ENCODE peak calls at places on chromosomes 1 and 21, in four cellular contexts. B is Peyer's patch, X is Panc1, W is ovary. I is an unnamed sample.

GRCh38 chr1:76070538-76070937 is 4.0 kb upstream of the ST6GALNAC3 start:
- DNase-seq in B (no peak), X (no peak), W (no peak), I (no peak)

GRCh38 chr1:221777434-221778072 is 35.7 kb upstream of the DUSP10 start:
- DNase-seq in B (peak; percentile 64), X (no peak), W (no peak), I (peak; percentile 49)

GRCh38 chr1:8015809-8016165 is 10.3 kb downstream of the ERRFI1 start:
- DNase-seq in B (no peak), X (no peak), W (peak; percentile 39), I (no peak)

GRCh38 chr1:8239306-8240023 is 78.4 kb upstream of the SLC45A1 start:
- DNase-seq in B (peak; percentile 77), X (no peak), W (peak; percentile 37), I (peak; percentile 87)

GRCh38 chr1:232227171-232227740 is 402.7 kb downstream of the SIPA1L2 start:
- DNase-seq in B (no peak), X (no peak), W (no peak), I (no peak)

GRCh38 chr1:26126321-26127084 is 14.9 kb downstream of the PDIK1L start:
- DNase-seq in B (peak; percentile 74), X (no peak), W (no peak), I (peak; percentile 95)

GRCh38 chr1:89548486-89548857 is 23.8 kb downstream of the LRRC8B start:
- DNase-seq in B (no peak), X (no peak), W (no peak), I (no peak)

GRCh38 chr1:40646385-40646784 is 19.1 kb downstream of the RIMS3 start:
- DNase-seq in B (peak; percentile 63), X (no peak), W (no peak), I (no peak)

GRCh38 chr1:97331165-97331564 is 589.7 kb downstream of the DPYD start:
- DNase-seq in B (no peak), X (no peak), W (no peak), I (no peak)

GRCh38 chr1:187794561-187794960 is 965.8 kb downstream of the PLA2G4A start:
- DNase-seq in B (no peak), X (no peak), W (no peak), I (no peak)

GRCh38 chr1:245045087-245045881 is 109.5 kb upstream of the KIF26B start:
- DNase-seq in B (peak; percentile 84), X (no peak), W (no peak), I (peak; percentile 96)

DNA sequence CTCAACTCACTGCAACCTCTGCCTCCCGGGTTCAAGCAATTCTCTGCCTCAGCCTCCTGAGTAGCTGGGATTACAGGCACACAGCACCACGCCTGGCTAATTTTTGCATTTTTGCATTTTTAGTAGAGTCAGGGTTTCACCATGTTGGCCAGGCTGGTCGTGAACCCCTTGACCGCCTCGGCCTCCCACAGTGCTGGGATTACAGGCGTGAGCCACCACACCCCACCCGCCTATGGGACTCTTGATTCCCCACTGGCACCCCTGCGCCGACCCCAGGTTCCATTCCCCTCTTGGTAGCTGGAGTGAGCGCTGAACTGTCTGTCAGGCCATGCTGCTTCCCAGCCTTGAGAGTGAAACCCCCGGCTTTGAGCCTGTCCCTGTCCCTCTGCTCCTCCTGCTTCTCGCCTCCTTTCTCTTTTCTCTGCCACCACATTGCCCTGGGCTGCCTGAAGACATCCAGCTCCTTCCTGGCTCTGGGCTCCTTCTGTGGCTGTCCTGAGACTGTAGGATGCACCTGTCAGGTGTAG is 48.8 kb downstream of the IER5 start:
- DNase-seq in B (no peak), X (no peak), W (no peak), I (no peak)
- H3K4me1 ChIP-seq in B (peaks cover 7% of the 10 kb centered on the region), X (peaks cover 31% of the 10 kb centered on the region), W (peaks cover 1% of the 10 kb centered on the region), I (no peaks in the 10 kb centered on the region)

GRCh38 chr1:6961905-6962304 is 176.7 kb downstream of the CAMTA1 start:
- DNase-seq in B (no peak), X (no peak), W (no peak), I (no peak)
- H3K4me3 ChIP-seq in B (no peak overlapping the region), X (no peak overlapping the region), W (no peak overlapping the region), I (no peak overlapping the region)

GRCh38 chr21:28768753-28769152 is 223.9 kb downstream of the LTN1 start:
- DNase-seq in B (no peak), X (no peak), W (no peak), I (no peak)

GRCh38 chr21:28771790-28772501 is 220.7 kb downstream of the LTN1 start:
- DNase-seq in B (no peak), X (no peak), W (no peak), I (no peak)

GRCh38 chr21:28770867-28771661 is 221.6 kb downstream of the LTN1 start:
- DNase-seq in B (no peak), X (no peak), W (no peak), I (no peak)

GRCh38 chr21:28767523-28767922 is 225.2 kb downstream of the LTN1 start:
- DNase-seq in B (no peak), X (no peak), W (no peak), I (no peak)

DNA sequence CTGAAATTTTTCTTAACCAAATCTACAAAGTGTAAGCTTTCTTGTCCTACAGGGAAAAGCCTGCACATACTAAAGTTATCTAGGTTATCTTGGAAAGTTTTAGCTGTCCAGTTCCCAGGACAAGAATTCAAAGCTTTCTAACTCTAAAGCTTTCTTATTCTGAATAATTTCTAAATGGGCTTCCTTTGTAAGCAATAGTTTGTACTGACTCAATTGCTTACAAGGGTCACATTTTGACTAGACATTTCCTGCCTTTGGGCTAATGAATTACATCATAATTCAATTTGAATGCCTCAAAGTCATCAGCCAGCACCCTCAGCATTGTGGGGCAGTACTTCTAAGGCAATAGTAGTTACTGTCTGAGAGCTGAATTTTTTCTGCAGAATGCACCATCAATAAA is 223.0 kb downstream of the LTN1 start:
- DNase-seq in B (no peak), X (no peak), W (no peak), I (no peak)
- H3K27ac ChIP-seq in B (no peak overlapping the region), X (no peak overlapping the region), W (no peak overlapping the region), I (no peak overlapping the region)

DNA sequence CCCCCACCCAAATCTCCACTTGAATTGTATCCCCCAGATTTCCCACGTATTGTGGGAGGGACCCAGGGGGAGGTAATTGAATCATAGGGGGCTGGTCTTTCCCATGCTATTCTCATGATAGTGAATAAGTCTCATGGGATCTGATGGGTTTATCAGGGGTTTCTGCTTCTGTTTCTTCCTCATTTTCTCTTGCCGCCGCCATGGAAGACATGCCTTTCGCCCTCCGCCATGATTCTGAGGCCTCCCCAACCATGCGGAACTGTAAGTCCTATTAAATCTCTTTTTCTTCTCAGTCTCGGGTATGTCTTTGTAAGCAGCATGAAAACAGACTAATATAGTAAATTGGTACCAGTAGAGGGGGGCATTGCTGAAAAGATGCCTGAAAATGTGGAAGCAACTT is 33.4 kb upstream of the ZNF496 start:
- DNase-seq in B (no peak), X (no peak), W (no peak), I (no peak)
- H3K4me1 ChIP-seq in B (no peaks in the 10 kb centered on the region), X (no peaks in the 10 kb centered on the region), W (peaks cover 3% of the 10 kb centered on the region), I (no peaks in the 10 kb centered on the region)

GRCh38 chr1:42676534-42677087 is 5.6 kb upstream of the YBX1 start:
- DNase-seq in B (no peak), X (no peak), W (no peak), I (no peak)
- H3K4me3 ChIP-seq in B (no peak overlapping the region), X (no peak overlapping the region), W (no peak overlapping the region), I (no peak overlapping the region)

I was measured in small intestine.